ENCODE peak calls at places on chromosomes 13 and 19, in four cellular contexts. L is PC-9; Z is CD8-positive, alpha-beta memory T cell; W is K562. A is an unnamed sample.

GRCh38 chr13:43185206-43185605 is 161.8 kb downstream of the DNAJC15 start:
- DNase-seq in W (no peak), L (no peak), Z (no peak), A (no peak)

GRCh38 chr13:23632741-23633140 is 62.5 kb downstream of the TNFRSF19 start:
- DNase-seq in L (no peak), W (no peak), Z (no peak), A (no peak)

GRCh38 chr19:33493401-33494275 is 28.0 kb downstream of the PEPD start:
- DNase-seq in Z (no peak), L (no peak), W (no peak), A (no peak)

GRCh38 chr13:113937497-113938140 is 36.3 kb downstream of the C13orf46 start:
- DNase-seq in W (no peak), L (no peak), Z (no peak), A (no peak)

GRCh38 chr13:53141336-53141735 is 112.7 kb downstream of the OLFM4 start:
- DNase-seq in Z (no peak), W (no peak), L (no peak), A (no peak)

GRCh38 chr19:49101160-49101559 is 13.0 kb upstream of the LIN7B start:
- DNase-seq in W (peak; percentile 33), Z (no peak), L (peak; percentile 35), A (no peak)

GRCh38 chr13:101575591-101575990 is 123.1 kb downstream of the ITGBL1 start:
- DNase-seq in W (no peak), L (peak; percentile 43), Z (no peak), A (no peak)

GRCh38 chr19:31272707-31273106 is 76.5 kb downstream of the TSHZ3 start:
- DNase-seq in L (no peak), W (no peak), Z (no peak), A (no peak)

GRCh38 chr13:110405597-110406450 is 98.7 kb downstream of the COL4A2 start:
- DNase-seq in Z (no peak), W (no peak), L (no peak), A (no peak)

GRCh38 chr19:29724102-29724641 is 9.1 kb upstream of the C19orf12 start:
- DNase-seq in L (no peak), Z (no peak), W (peak; percentile 23), A (no peak)

GRCh38 chr19:36215276-36216171 is 618 bp downstream of the ZNF146 start:
- DNase-seq in Z (no peak), W (no peak), L (no peak), A (no peak)

GRCh38 chr13:23384111-23384510 is 49.4 kb downstream of the SACS start:
- DNase-seq in L (no peak), W (no peak), Z (no peak), A (no peak)

GRCh38 chr19:45231891-45232290 is 13.3 kb downstream of the EXOC3L2 start:
- DNase-seq in L (no peak), Z (no peak), W (no peak), A (no peak)

GRCh38 chr13:28622286-28622685 is 36.6 kb upstream of the POMP start:
- DNase-seq in W (no peak), Z (no peak), L (no peak), A (no peak)

GRCh38 chr13:47813683-47814082 is 187.4 kb downstream of the SUCLA2 start:
- DNase-seq in Z (no peak), W (no peak), L (no peak), A (no peak)

GRCh38 chr19:13083627-13084026 is 19.0 kb downstream of the LYL1 start:
- DNase-seq in Z (no peak), W (no peak), L (no peak), A (no peak)

GRCh38 chr19:7294571-7295212 is 478 bp upstream of the INSR start:
- DNase-seq in L (no peak), W (peak; percentile 68), Z (no peak), A (peak; percentile 75)

GRCh38 chr13:72986197-72986596 is 72.6 kb upstream of the KLF5 start:
- DNase-seq in Z (no peak), L (no peak), W (no peak), A (no peak)

GRCh38 chr13:63110431-63110830 is 1694.8 kb upstream of the PCDH20 start:
- DNase-seq in Z (no peak), W (no peak), L (no peak), A (no peak)

GRCh38 chr13:98909016-98909415 is 68.8 kb downstream of the DOCK9 start:
- DNase-seq in Z (no peak), W (no peak), L (peak; percentile 54), A (no peak)

GRCh38 chr13:30112602-30113435 is 194.5 kb downstream of the KATNAL1 start:
- DNase-seq in Z (peak; percentile 74), L (peak; percentile 69), W (peak; percentile 69), A (peak; percentile 61)

GRCh38 chr13:30125422-30126073 is 181.8 kb downstream of the KATNAL1 start:
- DNase-seq in Z (no peak), L (peak; percentile 80), W (no peak), A (no peak)

GRCh38 chr19:38970664-38971532 is 4.6 kb downstream of the FBXO17 start:
- DNase-seq in W (no peak), Z (no peak), L (no peak), A (no peak)

GRCh38 chr19:22545751-22546150 is 88.4 kb upstream of the ZNF492 start:
- DNase-seq in Z (no peak), L (no peak), W (peak; percentile 60), A (peak; percentile 8)

GRCh38 chr13:29991343-29991742 is 140.9 kb upstream of the UBL3 start:
- DNase-seq in L (peak; percentile 77), Z (no peak), W (no peak), A (no peak)

GRCh38 chr13:26996965-26997752 is 174.5 kb downstream of the USP12 start:
- DNase-seq in L (no peak), Z (no peak), W (no peak), A (no peak)

GRCh38 chr13:111912991-111913781 is 153.8 kb upstream of the SOX1 start:
- DNase-seq in L (no peak), Z (no peak), W (no peak), A (no peak)

GRCh38 chr13:97259787-97260641 is 37.9 kb downstream of the MBNL2 start:
- DNase-seq in W (peak; percentile 76), Z (no peak), L (peak; percentile 94), A (no peak)

DNA sequence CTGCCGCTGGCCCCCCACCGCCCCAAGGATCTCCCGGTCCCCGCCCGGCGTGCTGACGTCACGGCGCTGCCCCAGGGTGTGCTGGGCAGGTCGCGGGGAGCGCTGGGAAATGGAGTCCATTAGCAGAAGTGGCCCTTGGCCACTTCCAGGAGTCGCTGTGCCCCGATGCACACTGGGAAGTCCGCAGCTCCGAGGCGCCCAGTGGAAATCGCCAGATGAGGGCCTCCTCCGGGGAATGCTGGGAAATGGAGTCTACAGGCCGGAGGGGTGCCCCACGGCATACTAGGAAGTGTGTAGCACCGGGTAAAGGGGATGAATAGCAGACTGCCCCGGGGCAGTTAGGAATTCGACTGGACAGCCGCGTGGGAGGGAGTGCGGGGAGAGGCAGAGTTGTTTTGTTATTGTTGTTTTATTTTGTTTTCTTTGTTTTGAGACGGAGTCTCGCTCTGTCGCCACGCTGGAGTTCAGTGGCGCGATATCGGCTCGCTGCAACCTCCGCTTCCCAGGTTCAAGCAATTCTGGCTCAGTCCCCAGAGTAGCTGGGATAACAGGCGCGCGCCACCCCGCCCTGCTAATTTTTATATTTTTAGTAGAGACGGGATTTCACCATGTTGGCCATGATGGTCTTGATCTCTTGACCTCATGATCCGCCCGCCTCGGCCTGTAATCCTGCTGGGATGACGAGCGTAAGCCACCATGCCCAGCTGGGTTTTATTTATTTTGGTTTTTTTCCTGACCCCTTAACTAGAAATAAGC is at the start of gene PPP1R12C:
- DNase-seq in Z (peak; percentile 95), L (peak; percentile 98), W (peak; percentile 97), A (peak; percentile 96)
- H3K4me1 ChIP-seq in Z (peaks cover 25% of the 10 kb centered on the region), L (peaks cover 22% of the 10 kb centered on the region), W (peaks cover 35% of the 10 kb centered on the region), A (peaks cover 27% of the 10 kb centered on the region)

GRCh38 chr19:4988770-4989251 is 19.9 kb downstream of the KDM4B start:
- DNase-seq in W (no peak), L (no peak), Z (no peak), A (no peak)
- H3K4me1 ChIP-seq in W (peaks cover 27% of the 10 kb centered on the region), L (no peaks in the 10 kb centered on the region), Z (no peaks in the 10 kb centered on the region), A (peaks cover 13% of the 10 kb centered on the region)

GRCh38 chr19:17262557-17262956 is 2.0 kb downstream of the USHBP1 start:
- DNase-seq in W (no peak), L (no peak), Z (no peak), A (no peak)

GRCh38 chr19:17266589-17266974 is 661 bp upstream of the BABAM1 start:
- DNase-seq in W (no peak), L (no peak), Z (no peak), A (no peak)

GRCh38 chr19:17266026-17266425 is 1.2 kb upstream of the BABAM1 start:
- DNase-seq in W (no peak), L (peak; percentile 97), Z (no peak), A (no peak)

GRCh38 chr19:17263712-17264640 is 569 bp downstream of the USHBP1 start:
- DNase-seq in L (peak; percentile 32), W (no peak), Z (no peak), A (no peak)

GRCh38 chr19:17264641-17264979 is at the start of gene USHBP1:
- DNase-seq in Z (no peak), L (peak; percentile 34), W (no peak), A (no peak)
- H3K4me1 ChIP-seq in Z (peaks cover 21% of the 10 kb centered on the region), L (peaks cover 28% of the 10 kb centered on the region), W (peaks cover 3% of the 10 kb centered on the region), A (peaks cover 17% of the 10 kb centered on the region)

GRCh38 chr13:46345866-46346265 is 41.2 kb downstream of the RUBCNL start:
- DNase-seq in W (no peak), Z (no peak), L (no peak), A (no peak)

GRCh38 chr13:46345400-46345799 is 41.7 kb downstream of the RUBCNL start:
- DNase-seq in W (no peak), Z (no peak), L (no peak), A (no peak)

GRCh38 chr13:46342538-46342937 is 44.5 kb downstream of the RUBCNL start:
- DNase-seq in L (no peak), W (no peak), Z (no peak), A (no peak)

GRCh38 chr13:46341112-46341711 is 45.8 kb downstream of the RUBCNL start:
- DNase-seq in W (no peak), Z (no peak), L (no peak), A (no peak)

DNA sequence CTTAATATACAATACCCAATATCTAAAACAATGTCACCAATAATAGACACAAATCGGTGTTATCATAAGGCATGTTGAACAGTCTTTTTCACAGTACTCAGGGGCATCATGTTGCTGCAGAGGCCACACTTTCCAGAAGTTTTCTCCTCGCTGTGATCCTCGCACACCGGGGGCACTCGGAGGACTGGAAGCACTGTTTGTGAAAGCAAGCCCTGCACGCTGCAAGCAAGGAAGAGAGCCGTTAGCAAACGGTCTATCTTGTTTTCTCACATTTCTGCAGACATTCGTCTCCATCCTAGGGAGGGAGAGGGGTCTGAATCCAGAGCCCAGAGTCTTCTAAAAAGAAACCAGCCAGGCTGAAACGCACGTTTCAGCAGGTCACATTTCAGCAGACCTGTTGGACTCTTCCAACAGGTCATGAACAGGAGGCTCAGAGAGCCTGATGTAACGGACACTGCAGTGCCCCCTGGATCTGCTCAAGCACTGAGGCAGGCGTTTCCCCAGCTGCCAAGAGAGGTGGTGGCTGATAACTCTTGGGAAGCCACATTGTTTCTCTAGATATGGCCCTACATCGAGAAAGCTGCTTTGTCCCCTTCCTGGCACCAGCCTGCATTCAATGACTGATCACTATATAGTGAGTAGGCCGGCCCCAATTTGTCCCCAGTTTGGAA is 43.6 kb downstream of the RUBCNL start:
- DNase-seq in W (no peak), Z (no peak), L (no peak), A (no peak)
- H3K4me1 ChIP-seq in W (no peaks in the 10 kb centered on the region), Z (peaks cover 9% of the 10 kb centered on the region), L (no peaks in the 10 kb centered on the region), A (no peaks in the 10 kb centered on the region)

GRCh38 chr13:50711449-50711848 is 132.0 kb downstream of the DLEU7 start:
- DNase-seq in Z (no peak), W (no peak), L (no peak), A (no peak)
- H3K4me1 ChIP-seq in Z (peaks cover 14% of the 10 kb centered on the region), W (no peaks in the 10 kb centered on the region), L (no peaks in the 10 kb centered on the region), A (no peaks in the 10 kb centered on the region)

A was measured in HCT116.